ENCODE peak calls at places on chromosomes 11 and 22, in ten cellular contexts. B is GOT3; G is HTR-8/SVneo; H is neural progenitor cell; X is fibroblast of pulmonary artery; A is HEK293T; R is fibroblast of the aortic adventitia; I is BJ; M is HS-27A; K is activated CD8-positive, alpha-beta memory T cell treated with anti-CD3 and anti-CD28 coated beads for 4 hours. T is an unnamed sample.

GRCh38 chr11:1402355-1402754 is 12.6 kb downstream of the BRSK2 start:
- DNase-seq in M (no peak), H (no peak), K (no peak), A (no peak), G (no peak), X (no peak), R (no peak), B (no peak), I (no peak), T (no peak)

GRCh38 chr22:22789922-22790845 is 97.4 kb upstream of the IGLL5 start:
- DNase-seq in G (no peak), R (no peak), H (no peak), K (no peak), I (no peak), B (no peak), A (no peak), M (no peak), X (no peak), T (no peak)

GRCh38 chr11:131025020-131025419 is 108.7 kb upstream of the SNX19 start:
- DNase-seq in I (no peak), G (peak), B (no peak), R (peak), H (peak), X (peak), A (peak), K (no peak), M (no peak), T (peak)

GRCh38 chr11:103794262-103794661 is 242.2 kb upstream of the DDI1 start:
- DNase-seq in B (no peak), R (peak), I (peak), H (no peak), X (peak), M (no peak), K (no peak), A (no peak), G (no peak), T (no peak)

GRCh38 chr22:21837184-21837979 is 30.1 kb downstream of the MAPK1 start:
- DNase-seq in K (no peak), B (no peak), M (peak), I (peak), R (peak), G (peak), X (peak), H (peak), A (peak), T (no peak)

GRCh38 chr11:3020011-3020410 is 27.9 kb upstream of the NAP1L4 start:
- DNase-seq in I (no peak), G (no peak), X (no peak), A (no peak), H (no peak), K (no peak), M (no peak), B (no peak), R (no peak), T (no peak)

GRCh38 chr11:79100093-79100704 is 340.6 kb downstream of the TENM4 start:
- DNase-seq in X (peak), R (peak), I (no peak), A (peak), G (peak), H (peak), K (no peak), M (no peak), B (no peak), T (peak)

GRCh38 chr11:96105197-96105895 is 181.4 kb upstream of the MTMR2 start:
- DNase-seq in H (no peak), M (no peak), G (no peak), A (no peak), K (no peak), X (peak), R (peak), B (no peak), I (no peak), T (no peak)

GRCh38 chr11:76228122-76229000 is 22.1 kb upstream of the WNT11 start:
- DNase-seq in I (no peak), X (no peak), R (no peak), B (no peak), A (no peak), G (no peak), H (no peak), M (no peak), K (no peak), T (no peak)

GRCh38 chr11:68997124-68997994 is 15.7 kb downstream of the MRGPRF start:
- DNase-seq in X (no peak), H (no peak), R (no peak), A (no peak), M (no peak), K (no peak), B (no peak), G (no peak), I (no peak), T (no peak)

GRCh38 chr11:30586251-30587144 is at the start of gene MPPED2:
- DNase-seq in K (no peak), A (peak), H (peak), X (no peak), I (no peak), G (no peak), B (no peak), R (peak), M (no peak), T (peak)

GRCh38 chr11:118910309-118911112 is 15.2 kb downstream of the BCL9L start:
- DNase-seq in M (no peak), R (peak), G (peak), H (peak), A (no peak), B (peak), K (no peak), I (peak), X (peak), T (peak)

GRCh38 chr11:128342511-128343133 is 244.7 kb downstream of the ETS1 start:
- DNase-seq in H (no peak), A (no peak), M (no peak), I (peak), B (peak), K (no peak), X (peak), R (peak), G (no peak), T (no peak)

GRCh38 chr22:37741312-37741795 is 44.5 kb downstream of the TRIOBP start:
- DNase-seq in I (peak), M (no peak), H (peak), R (peak), A (no peak), G (peak), X (peak), B (peak), K (no peak), T (no peak)

GRCh38 chr11:10761085-10761698 is 10.1 kb downstream of the CTR9 start:
- DNase-seq in I (no peak), G (no peak), K (no peak), R (no peak), H (no peak), B (no peak), M (no peak), A (no peak), X (no peak), T (no peak)

GRCh38 chr11:59173964-59174663 is 2.2 kb downstream of the DTX4 start:
- DNase-seq in G (no peak), B (no peak), H (peak), M (no peak), R (no peak), A (no peak), X (peak), I (no peak), K (no peak), T (peak)

GRCh38 chr11:113296447-113297205 is 17.8 kb upstream of the TTC12 start:
- DNase-seq in I (no peak), M (no peak), X (no peak), K (no peak), B (no peak), R (no peak), G (no peak), H (no peak), A (no peak), T (no peak)

GRCh38 chr11:93773601-93774200 is 10.4 kb upstream of the MED17 start:
- DNase-seq in X (no peak), M (no peak), K (no peak), A (no peak), R (no peak), I (no peak), B (no peak), G (no peak), H (no peak), T (no peak)

GRCh38 chr11:128052912-128053641 is 534.3 kb downstream of the ETS1 start:
- DNase-seq in X (peak), H (no peak), K (no peak), B (no peak), M (no peak), G (no peak), A (no peak), I (peak), R (peak), T (no peak)

GRCh38 chr22:45503816-45504702 is 1.4 kb downstream of the FBLN1 start:
- DNase-seq in K (no peak), H (peak), I (no peak), R (peak), G (no peak), B (no peak), M (no peak), A (no peak), X (peak), T (peak)

GRCh38 chr11:103525069-103525468 is 415.8 kb downstream of the DYNC2H1 start:
- DNase-seq in B (no peak), I (peak), G (peak), X (peak), A (no peak), R (peak), K (no peak), M (no peak), H (no peak), T (no peak)

GRCh38 chr22:32950366-32950765 is 107.8 kb downstream of the SYN3 start:
- DNase-seq in B (no peak), I (no peak), K (no peak), H (no peak), A (no peak), G (no peak), X (peak), R (no peak), M (no peak), T (no peak)

GRCh38 chr22:27752141-27752540 is 49.4 kb downstream of the MN1 start:
- DNase-seq in G (no peak), M (no peak), K (no peak), H (no peak), X (no peak), A (no peak), B (no peak), I (no peak), R (no peak), T (no peak)

GRCh38 chr11:128507936-128508335 is 79.4 kb downstream of the ETS1 start:
- DNase-seq in M (no peak), R (no peak), G (no peak), A (no peak), H (no peak), I (no peak), X (no peak), B (no peak), K (no peak), T (no peak)

GRCh38 chr11:47152953-47153950 is 23.4 kb downstream of the ARFGAP2 start:
- DNase-seq in R (peak), K (no peak), M (peak), G (peak), A (peak), I (no peak), H (peak), B (peak), X (peak), T (peak)